ENCODE peak calls at places on chromosomes 3 and 15, in nine cellular contexts. Z is T-cell; B is NCI-H1105; C is CD8-positive, alpha-beta memory T cell; P is GM12878; K is H54; F is hippocampal formation; N is CD8-positive, alpha-beta T cell; A is astrocyte of the spinal cord. H is an unnamed sample.
A peak's percentile ranks its signal among the peaks of the same experiment; 100 is the strongest.

GRCh38 chr3:58000713-58001467 is 7.3 kb upstream of the FLNB start:
- DNase-seq in Z (no peak), B (no peak), C (no peak), P (no peak), K (no peak), F (no peak), N (no peak), A (no peak), H (no peak)

GRCh38 chr15:101169457-101170071 is 82.3 kb downstream of the CHSY1 start:
- DNase-seq in Z (no peak), B (no peak), C (no peak), P (no peak), K (no peak), F (no peak), N (no peak), A (peak; percentile 50), H (no peak)

GRCh38 chr3:49554639-49555265 is 475 bp downstream of the BSN start:
- DNase-seq in Z (no peak), B (no peak), C (no peak), P (no peak), K (peak; percentile 63), F (no peak), N (peak; percentile 19), A (peak; percentile 25), H (peak; percentile 90)

GRCh38 chr15:49901867-49902775 is 216.9 kb downstream of the ATP8B4 start:
- DNase-seq in Z (no peak), B (no peak), C (no peak), P (no peak), K (no peak), F (no peak), N (no peak), A (peak; percentile 65), H (no peak)

GRCh38 chr15:29668120-29668602 is 154.1 kb downstream of the TJP1 start:
- DNase-seq in Z (no peak), B (peak; percentile 2), C (no peak), P (peak; percentile 2), K (peak; percentile 82), F (peak; percentile 70), N (no peak), A (peak; percentile 86), H (peak; percentile 74)

GRCh38 chr15:70092462-70092850 is 5.3 kb downstream of the TLE3 start:
- DNase-seq in Z (no peak), B (peak; percentile 22), C (no peak), P (no peak), K (no peak), F (no peak), N (no peak), A (no peak), H (no peak)

GRCh38 chr15:68224108-68224507 is 5.4 kb downstream of the CLN6 start:
- DNase-seq in Z (no peak), B (no peak), C (no peak), P (no peak), K (no peak), F (no peak), N (no peak), A (no peak), H (no peak)

GRCh38 chr3:183161552-183162345 is 785 bp downstream of the LAMP3 start:
- DNase-seq in Z (no peak), B (no peak), C (peak; percentile 18), P (peak; percentile 92), K (no peak), F (no peak), N (no peak), A (no peak), H (peak; percentile 59)

GRCh38 chr15:63136742-63137141 is 15.1 kb downstream of the LACTB start:
- DNase-seq in Z (no peak), B (no peak), C (no peak), P (no peak), K (no peak), F (no peak), N (no peak), A (no peak), H (no peak)

GRCh38 chr3:101036213-101036618 is 43.0 kb upstream of the ABI3BP start:
- DNase-seq in Z (no peak), B (no peak), C (no peak), P (no peak), K (peak; percentile 28), F (no peak), N (no peak), A (peak; percentile 96), H (no peak)

GRCh38 chr15:69394556-69395282 is 19.4 kb upstream of the KIF23 start:
- DNase-seq in Z (peak; percentile 67), B (peak; percentile 48), C (peak; percentile 62), P (no peak), K (peak; percentile 49), F (peak; percentile 74), N (peak; percentile 69), A (peak; percentile 64), H (peak; percentile 98)

GRCh38 chr15:35692256-35692867 is 146.4 kb upstream of the DPH6 start:
- DNase-seq in Z (no peak), B (no peak), C (no peak), P (no peak), K (no peak), F (no peak), N (no peak), A (peak; percentile 53), H (no peak)

GRCh38 chr15:77834276-77834990 is 201.7 kb upstream of the LINGO1 start:
- DNase-seq in Z (no peak), B (no peak), C (no peak), P (no peak), K (no peak), F (no peak), N (no peak), A (no peak), H (no peak)

GRCh38 chr3:19346734-19347133 is 198.4 kb downstream of the KCNH8 start:
- DNase-seq in Z (no peak), B (no peak), C (no peak), P (no peak), K (no peak), F (no peak), N (no peak), A (no peak), H (no peak)

GRCh38 chr15:32994810-32995424 is 199.6 kb downstream of the FMN1 start:
- DNase-seq in Z (no peak), B (no peak), C (no peak), P (no peak), K (no peak), F (no peak), N (no peak), A (peak; percentile 70), H (no peak)

GRCh38 chr15:36579792-36580431 is 486 bp downstream of the CDIN1 start:
- DNase-seq in Z (no peak), B (no peak), C (no peak), P (no peak), K (no peak), F (no peak), N (peak; percentile 1), A (no peak), H (no peak)

GRCh38 chr15:80480909-80481308 is 76.7 kb downstream of the ARNT2 start:
- DNase-seq in Z (no peak), B (no peak), C (no peak), P (no peak), K (peak; percentile 35), F (no peak), N (no peak), A (peak; percentile 93), H (no peak)

GRCh38 chr3:155981669-155982068 is 111.2 kb downstream of the GMPS start:
- DNase-seq in Z (no peak), B (no peak), C (no peak), P (no peak), K (no peak), F (no peak), N (no peak), A (no peak), H (no peak)

GRCh38 chr3:97674477-97674876 is 90.1 kb upstream of the ARL6 start:
- DNase-seq in Z (no peak), B (no peak), C (no peak), P (no peak), K (no peak), F (no peak), N (no peak), A (no peak), H (no peak)

GRCh38 chr15:90840954-90841353 is 27.4 kb upstream of the FURIN start:
- DNase-seq in Z (no peak), B (no peak), C (no peak), P (no peak), K (no peak), F (no peak), N (no peak), A (no peak), H (no peak)

H was measured in nephron progenitor cell.